ENCODE peak calls at places on chromosomes 6 and 20, in ten cellular contexts. H, M, C, V, I, Q, P, Z, Y and J are unnamed samples. For H3K4me1, the result is how much of the 10 kb centered on the place peaks cover.

GRCh38 chr6:3755637-3756515 is 4.4 kb upstream of the PXDC1 start:
- DNase-seq in H (no peak), M (no peak), C (no peak), V (no peak), I (no peak), Q (no peak), P (no peak), Z (no peak), Y (peak), J (no peak)

GRCh38 chr20:33659341-33660034 is 2.6 kb upstream of the C20orf144 start:
- DNase-seq in H (no peak), M (no peak), C (no peak), V (peak), I (no peak), Q (no peak), P (no peak), Z (peak), Y (no peak), J (no peak)

GRCh38 chr6:75504902-75505233 is 11.3 kb upstream of the FILIP1 start:
- DNase-seq in H (no peak), M (no peak), C (no peak), V (no peak), I (no peak), Q (no peak), P (no peak), Z (no peak), Y (no peak), J (peak)

GRCh38 chr6:129312865-129313264 is 397.1 kb downstream of the ARHGAP18 start:
- DNase-seq in H (no peak), M (no peak), C (no peak), V (no peak), I (peak), Q (no peak), P (no peak), Z (no peak), Y (no peak), J (no peak)

GRCh38 chr6:128605961-128606360 is 85.6 kb upstream of the PTPRK start:
- DNase-seq in H (no peak), M (no peak), C (no peak), V (no peak), I (peak), Q (no peak), P (no peak), Z (no peak), Y (no peak), J (peak)

GRCh38 chr20:43463864-43464785 is 6.4 kb downstream of the SRSF6 start:
- DNase-seq in H (no peak), M (no peak), C (no peak), V (no peak), I (no peak), Q (no peak), P (no peak), Z (no peak), Y (peak), J (no peak)

GRCh38 chr6:152207915-152208714 is 400.6 kb downstream of the ESR1 start:
- DNase-seq in H (no peak), M (no peak), C (no peak), V (no peak), I (no peak), Q (no peak), P (no peak), Z (no peak), Y (no peak), J (no peak)

GRCh38 chr20:6924681-6925080 is 157.2 kb downstream of the BMP2 start:
- DNase-seq in H (no peak), M (no peak), C (no peak), V (no peak), I (no peak), Q (no peak), P (no peak), Z (no peak), Y (no peak), J (no peak)

GRCh38 chr6:149852180-149852579 is 12.0 kb downstream of the LRP11 start:
- DNase-seq in H (no peak), M (no peak), C (no peak), V (no peak), I (peak), Q (no peak), P (no peak), Z (no peak), Y (no peak), J (no peak)

GRCh38 chr20:19952392-19952791 is 64.8 kb upstream of the NAA20 start:
- DNase-seq in H (no peak), M (no peak), C (no peak), V (no peak), I (no peak), Q (no peak), P (no peak), Z (no peak), Y (no peak), J (no peak)

GRCh38 chr6:80003841-80004198 is 629 bp upstream of the TTK start:
- DNase-seq in H (no peak), M (no peak), C (peak), V (no peak), I (no peak), Q (peak), P (peak), Z (peak), Y (no peak), J (no peak)

GRCh38 chr20:21505810-21506530 is 7.9 kb downstream of the NKX2-2 start:
- DNase-seq in H (peak), M (no peak), C (peak), V (no peak), I (peak), Q (peak), P (peak), Z (peak), Y (peak), J (peak)

GRCh38 chr6:41786451-41787218 is 859 bp upstream of the TOMM6 start:
- DNase-seq in H (peak), M (peak), C (peak), V (peak), I (peak), Q (peak), P (peak), Z (peak), Y (peak), J (peak)

GRCh38 chr6:112307707-112308106 is 39.4 kb upstream of the RFPL4B start:
- DNase-seq in H (no peak), M (no peak), C (no peak), V (no peak), I (peak), Q (no peak), P (no peak), Z (no peak), Y (no peak), J (no peak)

GRCh38 chr6:168647271-168647670 is 206.3 kb downstream of the SMOC2 start:
- DNase-seq in H (no peak), M (no peak), C (peak), V (no peak), I (no peak), Q (no peak), P (no peak), Z (no peak), Y (no peak), J (no peak)

GRCh38 chr6:160121558-160121957 is at the start of gene SLC22A1:
- DNase-seq in H (no peak), M (no peak), C (no peak), V (no peak), I (no peak), Q (no peak), P (no peak), Z (no peak), Y (peak), J (no peak)

GRCh38 chr6:44309092-44309491 is 4.1 kb downstream of the AARS2 start:
- DNase-seq in H (no peak), M (no peak), C (no peak), V (peak), I (peak), Q (no peak), P (no peak), Z (no peak), Y (no peak), J (no peak)

GRCh38 chr6:123547216-123547978 is 89.4 kb downstream of the TRDN start:
- DNase-seq in H (no peak), M (no peak), C (no peak), V (no peak), I (no peak), Q (no peak), P (no peak), Z (no peak), Y (no peak), J (no peak)

GRCh38 chr6:17867880-17868279 is 119.6 kb downstream of the KIF13A start:
- DNase-seq in H (no peak), M (no peak), C (peak), V (no peak), I (peak), Q (no peak), P (no peak), Z (no peak), Y (no peak), J (no peak)

GRCh38 chr6:33828452-33828763 is 24.6 kb upstream of the MLN start:
- DNase-seq in H (no peak), M (no peak), C (no peak), V (no peak), I (no peak), Q (no peak), P (no peak), Z (no peak), Y (no peak), J (no peak)

GRCh38 chr6:6033858-6034257 is 27.1 kb upstream of the NRN1 start:
- DNase-seq in H (no peak), M (no peak), C (no peak), V (no peak), I (no peak), Q (no peak), P (no peak), Z (no peak), Y (no peak), J (no peak)

GRCh38 chr6:48714286-48715049 is 603.5 kb upstream of the PTCHD4 start:
- DNase-seq in H (no peak), M (no peak), C (no peak), V (no peak), I (no peak), Q (no peak), P (no peak), Z (no peak), Y (no peak), J (peak)

GRCh38 chr20:20410678-20411077 is 42.8 kb downstream of the INSM1 start:
- DNase-seq in H (no peak), M (no peak), C (peak), V (peak), I (no peak), Q (no peak), P (peak), Z (peak), Y (peak), J (peak)

GRCh38 chr6:169019727-169020491 is 233.7 kb downstream of the THBS2 start:
- DNase-seq in H (no peak), M (no peak), C (no peak), V (no peak), I (peak), Q (no peak), P (no peak), Z (no peak), Y (peak), J (no peak)

GRCh38 chr6:169991031-169991390 is 239.6 kb downstream of the ERMARD start:
- DNase-seq in H (no peak), M (no peak), C (no peak), V (no peak), I (no peak), Q (no peak), P (no peak), Z (no peak), Y (peak), J (no peak)

GRCh38 chr6:140174509-140174908 is 800.1 kb upstream of the CITED2 start:
- DNase-seq in H (no peak), M (no peak), C (no peak), V (no peak), I (peak), Q (no peak), P (no peak), Z (no peak), Y (no peak), J (no peak)

GRCh38 chr6:84652356-84653026 is 111.9 kb downstream of the TBX18 start:
- DNase-seq in H (no peak), M (no peak), C (no peak), V (no peak), I (peak), Q (no peak), P (no peak), Z (no peak), Y (no peak), J (no peak)

GRCh38 chr6:170483413-170483812 is 69.7 kb downstream of the PSMB1 start:
- DNase-seq in H (no peak), M (no peak), C (no peak), V (no peak), I (no peak), Q (no peak), P (no peak), Z (no peak), Y (no peak), J (no peak)

GRCh38 chr20:46681032-46681854 is 8.0 kb downstream of the TP53RK start:
- DNase-seq in H (peak), M (peak), C (peak), V (peak), I (peak), Q (peak), P (peak), Z (peak), Y (peak), J (peak)

GRCh38 chr20:10249048-10249770 is 30.6 kb downstream of the SNAP25 start:
- DNase-seq in H (no peak), M (no peak), C (no peak), V (no peak), I (peak), Q (no peak), P (no peak), Z (no peak), Y (peak), J (no peak)

GRCh38 chr6:113697642-113698410 is 159.3 kb upstream of the MARCKS start:
- DNase-seq in H (no peak), M (no peak), C (no peak), V (no peak), I (peak), Q (no peak), P (no peak), Z (no peak), Y (no peak), J (no peak)

GRCh38 chr6:75467284-75467683 is 26.3 kb downstream of the FILIP1 start:
- DNase-seq in H (no peak), M (no peak), C (no peak), V (no peak), I (no peak), Q (no peak), P (no peak), Z (no peak), Y (no peak), J (no peak)

GRCh38 chr20:4581838-4582237 is 139.9 kb upstream of the PRND start:
- DNase-seq in H (no peak), M (no peak), C (no peak), V (no peak), I (no peak), Q (no peak), P (no peak), Z (no peak), Y (no peak), J (no peak)

GRCh38 chr6:64224819-64225218 is 589.2 kb downstream of the PHF3 start:
- DNase-seq in H (no peak), M (no peak), C (no peak), V (peak), I (peak), Q (no peak), P (no peak), Z (no peak), Y (no peak), J (no peak)

GRCh38 chr6:57190140-57190539 is 18.0 kb downstream of the BAG2 start:
- DNase-seq in H (no peak), M (no peak), C (no peak), V (no peak), I (peak), Q (no peak), P (no peak), Z (no peak), Y (no peak), J (no peak)

GRCh38 chr6:6749791-6750434 is 161.4 kb downstream of the LY86 start:
- DNase-seq in H (peak), M (peak), C (no peak), V (peak), I (peak), Q (no peak), P (peak), Z (peak), Y (peak), J (no peak)

GRCh38 chr6:143743256-143744166 is 65.7 kb downstream of the PHACTR2 start:
- DNase-seq in H (no peak), M (no peak), C (no peak), V (peak), I (peak), Q (no peak), P (peak), Z (peak), Y (no peak), J (no peak)

GRCh38 chr6:108294297-108294786 is 512 bp upstream of the AFG1L start:
- DNase-seq in H (no peak), M (no peak), C (peak), V (no peak), I (no peak), Q (no peak), P (no peak), Z (no peak), Y (no peak), J (no peak)

GRCh38 chr6:159061146-159061545 is 16.4 kb upstream of the TAGAP start:
- DNase-seq in H (no peak), M (no peak), C (no peak), V (no peak), I (no peak), Q (no peak), P (no peak), Z (no peak), Y (peak), J (no peak)
- H3K4me1 ChIP-seq in H (half or more), M (under half), C (under half), V (under half), I (under half), Q (half or more), P (under half), Z (under half), Y (under half), J (under half)

GRCh38 chr6:89357390-89357789 is 4.9 kb upstream of the UBE2J1 start:
- DNase-seq in H (no peak), M (no peak), C (no peak), V (no peak), I (no peak), Q (no peak), P (peak), Z (no peak), Y (no peak), J (no peak)

GRCh38 chr6:89359561-89359960 is 7.0 kb upstream of the UBE2J1 start:
- DNase-seq in H (no peak), M (no peak), C (no peak), V (no peak), I (no peak), Q (no peak), P (no peak), Z (no peak), Y (no peak), J (no peak)

GRCh38 chr6:89364586-89364985 is 12.1 kb upstream of the UBE2J1 start:
- DNase-seq in H (no peak), M (no peak), C (no peak), V (no peak), I (no peak), Q (no peak), P (no peak), Z (no peak), Y (no peak), J (no peak)

GRCh38 chr6:89356644-89357043 is 4.1 kb upstream of the UBE2J1 start:
- DNase-seq in H (no peak), M (no peak), C (no peak), V (no peak), I (no peak), Q (no peak), P (no peak), Z (no peak), Y (no peak), J (no peak)

DNA sequence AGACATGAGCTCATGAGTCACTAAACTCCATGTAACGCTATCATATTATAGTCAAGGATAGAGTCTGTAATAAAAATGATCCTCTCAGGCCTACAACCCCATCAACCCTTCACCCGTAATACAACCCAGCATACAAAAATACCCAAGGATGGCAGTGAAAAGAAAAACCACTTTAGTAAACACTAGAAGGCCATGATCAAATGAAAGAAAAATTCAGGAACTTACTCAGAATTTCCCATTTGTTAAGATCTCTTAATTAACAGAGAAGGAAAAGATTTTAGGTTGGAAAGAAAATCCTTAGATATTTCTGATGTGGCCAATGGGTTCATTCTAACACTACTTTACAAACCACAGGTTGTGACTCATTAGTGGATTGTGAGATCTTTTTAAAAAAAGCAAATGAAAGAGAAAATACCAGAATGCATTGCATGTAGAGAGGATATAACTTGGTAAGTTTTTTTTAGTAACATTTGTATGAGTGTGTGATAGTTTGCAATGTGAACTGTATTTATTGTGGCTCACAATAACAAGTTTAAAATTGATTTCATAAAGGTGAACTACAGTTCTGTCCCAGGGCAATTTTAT is 8.0 kb upstream of the UBE2J1 start:
- DNase-seq in H (no peak), M (no peak), C (no peak), V (no peak), I (peak), Q (no peak), P (no peak), Z (no peak), Y (no peak), J (no peak)
- H3K4me1 ChIP-seq in H (under half), M (under half), C (under half), V (under half), I (under half), Q (under half), P (under half), Z (under half), Y (under half), J (under half)

DNA sequence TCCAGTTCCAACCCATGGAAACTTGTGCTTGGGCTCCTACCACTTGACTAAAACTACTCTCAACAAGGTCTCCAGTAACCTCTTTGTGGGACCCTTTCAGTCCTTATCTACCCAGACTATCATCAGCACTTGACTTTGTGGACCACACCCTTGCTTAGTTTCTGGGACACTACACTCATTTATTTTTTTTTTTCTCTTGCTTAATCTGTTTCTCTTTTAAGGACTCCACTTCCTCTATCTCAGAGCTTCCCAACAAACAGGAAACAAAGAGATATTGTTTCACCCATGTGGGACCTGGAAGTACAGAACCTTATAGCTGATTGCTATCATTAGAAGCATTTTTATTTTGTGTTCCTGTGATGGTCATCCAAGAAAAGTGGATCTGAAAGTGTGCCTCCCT is 28.8 kb upstream of the ME1 start:
- DNase-seq in H (no peak), M (no peak), C (no peak), V (no peak), I (no peak), Q (no peak), P (no peak), Z (no peak), Y (no peak), J (no peak)
- H3K4me1 ChIP-seq in H (under half), M (under half), C (under half), V (under half), I (under half), Q (under half), P (under half), Z (under half), Y (under half), J (under half)

GRCh38 chr20:62648318-62648995 is 6.2 kb downstream of the SLCO4A1 start:
- DNase-seq in H (no peak), M (no peak), C (no peak), V (no peak), I (no peak), Q (no peak), P (no peak), Z (no peak), Y (no peak), J (no peak)
- H3K4me1 ChIP-seq in H (under half), M (under half), C (half or more), V (half or more), I (under half), Q (under half), P (half or more), Z (under half), Y (under half), J (under half)